ENCODE peak calls at places on chromosomes 3 and 15, in six cellular contexts. P, U, W, L, O and Q are unnamed samples.

GRCh38 chr3:105466072-105466471 is 99.4 kb downstream of the ALCAM start:
- DNase-seq in W (no peak), L (no peak), U (no peak), O (no peak), P (no peak), Q (no peak)

GRCh38 chr3:111151438-111151837 is 79.8 kb downstream of the NECTIN3 start:
- DNase-seq in U (no peak), O (no peak), L (no peak), P (no peak), W (no peak), Q (no peak)

GRCh38 chr3:159872374-159873109 is 116.1 kb upstream of the IL12A start:
- DNase-seq in W (no peak), U (no peak), L (no peak), O (no peak), P (no peak), Q (peak; percentile 84)

GRCh38 chr15:96349034-96349932 is 18.8 kb downstream of the NR2F2 start:
- DNase-seq in O (peak; percentile 7), P (no peak), L (no peak), U (no peak), W (no peak), Q (no peak)

GRCh38 chr15:88613074-88613944 is 7.8 kb upstream of the AEN start:
- DNase-seq in U (no peak), W (no peak), L (peak; percentile 19), O (no peak), P (no peak), Q (no peak)

GRCh38 chr3:39088456-39088855 is 19.0 kb downstream of the GORASP1 start:
- DNase-seq in L (no peak), P (no peak), W (no peak), O (no peak), U (no peak), Q (no peak)

GRCh38 chr3:89179355-89179997 is 72.1 kb downstream of the EPHA3 start:
- DNase-seq in L (no peak), W (no peak), O (peak; percentile 6), P (no peak), U (no peak), Q (no peak)

GRCh38 chr3:189824629-189825312 is 193.6 kb downstream of the TP63 start:
- DNase-seq in U (no peak), P (no peak), O (no peak), W (no peak), L (no peak), Q (peak; percentile 75)

GRCh38 chr3:132256984-132257383 is 60.2 kb upstream of the ACP3 start:
- DNase-seq in P (no peak), L (peak; percentile 79), O (peak; percentile 66), U (no peak), W (peak; percentile 23), Q (no peak)

GRCh38 chr15:59222106-59222505 is 15.5 kb downstream of the LDHAL6B start:
- DNase-seq in U (no peak), L (no peak), P (no peak), O (no peak), W (no peak), Q (no peak)

GRCh38 chr3:127065561-127066270 is 82.8 kb downstream of the PLXNA1 start:
- DNase-seq in W (no peak), U (no peak), P (no peak), L (no peak), O (no peak), Q (no peak)

GRCh38 chr3:149553781-149554451 is 79.4 kb downstream of the TM4SF4 start:
- DNase-seq in O (no peak), P (no peak), L (peak; percentile 76), U (no peak), W (peak; percentile 76), Q (no peak)

GRCh38 chr3:23312866-23313265 is 109.7 kb downstream of the UBE2E2 start:
- DNase-seq in P (no peak), O (no peak), W (no peak), U (no peak), L (no peak), Q (no peak)

GRCh38 chr3:59559721-59560514 is 510.1 kb upstream of the CFAP20DC start:
- DNase-seq in O (peak; percentile 25), U (no peak), W (no peak), P (no peak), L (no peak), Q (no peak)

GRCh38 chr3:114873590-114873989 is 273.5 kb downstream of the ZBTB20 start:
- DNase-seq in W (no peak), L (no peak), O (no peak), P (no peak), U (no peak), Q (no peak)

GRCh38 chr15:63715818-63716217 is 117.9 kb downstream of the HERC1 start:
- DNase-seq in O (no peak), P (no peak), L (no peak), U (no peak), W (no peak), Q (no peak)

GRCh38 chr3:184727357-184728060 is 15.6 kb upstream of the MAGEF1 start:
- DNase-seq in P (peak; percentile 65), U (peak; percentile 40), O (peak; percentile 93), L (peak; percentile 95), W (peak; percentile 65), Q (no peak)

GRCh38 chr3:71984843-71985594 is 200.1 kb upstream of the PROK2 start:
- DNase-seq in P (no peak), W (no peak), U (no peak), O (no peak), L (no peak), Q (no peak)

GRCh38 chr3:144096016-144096415 is 124.4 kb downstream of the DIPK2A start:
- DNase-seq in U (no peak), L (no peak), W (no peak), P (no peak), O (no peak), Q (no peak)

GRCh38 chr3:159832024-159832423 is 156.6 kb upstream of the IL12A start:
- DNase-seq in U (no peak), P (no peak), L (no peak), W (no peak), O (no peak), Q (no peak)

GRCh38 chr3:77859131-77859530 is 819.2 kb downstream of the ROBO2 start:
- DNase-seq in U (no peak), W (no peak), L (no peak), P (no peak), O (no peak), Q (no peak)

GRCh38 chr3:189502256-189502655 is 128.9 kb upstream of the TP63 start:
- DNase-seq in P (no peak), W (no peak), U (no peak), L (no peak), O (no peak), Q (no peak)

GRCh38 chr3:74539879-74540278 is 74.6 kb downstream of the CNTN3 start:
- DNase-seq in L (no peak), W (no peak), U (no peak), P (no peak), O (no peak), Q (no peak)

GRCh38 chr15:74330861-74331408 is 36.5 kb downstream of the CYP11A1 start:
- DNase-seq in P (no peak), U (no peak), W (no peak), L (no peak), O (no peak), Q (no peak)

GRCh38 chr3:117873236-117873635 is 1161.4 kb downstream of the IGSF11 start:
- DNase-seq in P (no peak), U (no peak), O (no peak), L (peak; percentile 10), W (peak; percentile 16), Q (no peak)

DNA sequence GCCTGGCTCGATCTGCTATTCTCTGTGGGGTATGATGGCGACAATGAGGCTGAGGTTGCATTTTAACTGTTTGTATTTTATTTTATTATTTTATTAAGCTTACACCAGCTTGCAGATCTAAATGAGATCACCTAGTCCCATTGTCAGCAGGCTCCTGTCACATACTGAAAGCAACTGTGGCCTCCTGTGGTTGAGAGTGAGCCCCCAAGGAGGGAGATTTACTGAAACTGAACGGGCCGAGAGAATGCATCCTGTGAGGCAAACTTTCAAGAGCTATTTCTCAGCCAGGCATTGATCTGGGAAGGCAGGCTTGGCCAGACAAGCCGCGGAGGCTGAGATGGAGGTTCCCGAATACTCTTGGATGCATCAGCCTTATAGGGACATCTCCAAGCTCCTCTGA is 210.4 kb upstream of the ARRDC4 start:
- DNase-seq in L (no peak), O (peak; percentile 41), P (no peak), U (no peak), W (no peak), Q (no peak)
- H3K27ac ChIP-seq in L (no peak overlapping the region), O (no peak overlapping the region), P (no peak overlapping the region), U (no peak overlapping the region), W (no peak overlapping the region), Q (no peak overlapping the region)

DNA sequence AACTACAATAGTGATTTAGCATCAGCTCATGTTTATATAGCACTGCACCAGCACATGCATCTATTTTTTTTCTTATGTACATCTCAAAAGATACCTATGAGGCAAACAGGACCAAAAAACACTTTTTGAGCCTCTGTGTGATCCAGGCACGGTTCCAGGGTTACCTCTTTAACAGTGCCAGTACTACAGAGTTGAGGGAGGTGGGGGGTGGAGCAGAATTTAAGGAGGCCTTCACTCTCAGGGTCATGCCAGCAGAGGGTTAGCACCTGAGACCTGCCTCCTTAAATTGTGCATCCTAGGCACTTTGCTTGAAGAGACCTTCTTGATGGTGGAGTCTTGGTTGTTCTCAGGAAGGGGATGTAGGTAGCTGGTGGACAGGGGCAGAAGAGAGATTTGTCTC is 150.3 kb upstream of the TBL1XR1 start:
- DNase-seq in O (no peak), P (no peak), W (no peak), U (no peak), L (no peak), Q (no peak)
- H3K27me3 ChIP-seq in O (no peaks in the 10 kb centered on the region), P (no peaks in the 10 kb centered on the region), W (no peaks in the 10 kb centered on the region), U (no peaks in the 10 kb centered on the region), L (no peaks in the 10 kb centered on the region), Q (no peaks in the 10 kb centered on the region)

GRCh38 chr3:50257990-50258389 is 11.0 kb upstream of the SEMA3B start:
- DNase-seq in U (no peak), O (no peak), P (no peak), L (no peak), W (peak; percentile 40), Q (no peak)

GRCh38 chr3:50260942-50261441 is 8.0 kb upstream of the SEMA3B start:
- DNase-seq in L (no peak), U (no peak), O (no peak), W (peak; percentile 48), P (no peak), Q (no peak)

GRCh38 chr3:50260027-50260941 is 8.7 kb upstream of the SEMA3B start:
- DNase-seq in W (peak; percentile 96), P (peak; percentile 91), U (peak; percentile 82), L (peak; percentile 95), O (peak; percentile 99), Q (no peak)

GRCh38 chr3:50258979-50259378 is 10.0 kb upstream of the SEMA3B start:
- DNase-seq in U (no peak), W (peak; percentile 50), O (no peak), P (no peak), L (no peak), Q (no peak)

GRCh38 chr3:50259432-50260026 is 9.4 kb upstream of the SEMA3B start:
- DNase-seq in P (no peak), L (no peak), O (no peak), U (no peak), W (peak; percentile 54), Q (no peak)
- H3K4me1 ChIP-seq in P (peaks cover 22% of the 10 kb centered on the region), L (peaks cover 23% of the 10 kb centered on the region), O (peaks cover 26% of the 10 kb centered on the region), U (peaks cover 13% of the 10 kb centered on the region), W (peaks cover 17% of the 10 kb centered on the region), Q (peaks cover 9% of the 10 kb centered on the region)

DNA sequence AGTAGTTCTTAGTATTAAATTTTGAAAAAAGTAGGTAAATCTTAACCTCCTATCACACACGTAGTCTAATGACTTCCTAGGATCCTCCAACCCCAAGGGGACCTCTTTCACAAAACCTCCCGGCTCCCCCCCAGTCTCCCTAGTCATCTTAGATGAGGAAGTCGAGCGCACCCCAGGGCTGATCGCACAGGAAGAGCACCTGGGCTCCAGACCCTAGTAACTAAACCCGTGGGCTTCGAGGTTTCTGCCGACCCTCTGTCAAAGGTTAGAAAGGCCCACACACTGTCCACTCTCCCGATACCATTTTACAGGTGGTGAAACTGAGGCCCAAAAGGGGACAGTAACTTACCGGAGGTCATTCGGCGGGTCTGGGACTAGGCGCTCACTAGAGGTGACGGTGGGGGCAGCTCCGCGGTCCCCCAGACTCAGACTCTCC is 349 bp downstream of the MBD4 start:
- DNase-seq in W (peak; percentile 53), O (peak; percentile 63), L (no peak), U (peak; percentile 38), P (peak; percentile 46), Q (no peak)
- H3K27ac ChIP-seq in W (peak overlapping the region; percentile 88), O (peak overlapping the region; percentile 11), L (peak overlapping the region; percentile 16), U (peak overlapping the region; percentile 91), P (peak overlapping the region; percentile 91), Q (peak overlapping the region; percentile 98)